ENCODE peak calls at places on chromosomes 2 and 18, in nine cellular contexts. E is SJSA1; C is OCI-LY7; O is CD8-positive, alpha-beta T cell; P is PC-3; M is neuronal stem cell; F is mammary epithelial cell; G is Peyer's patch; L is heart left ventricle. U is an unnamed sample. For H3K4me1 and H3K36me3, the result is how much of the 10 kb centered on the place peaks cover.

GRCh38 chr2:9594361-9595063 is 36.3 kb downstream of the YWHAQ start:
- DNase-seq in E (peak), C (no peak), O (no peak), P (peak), M (no peak), F (peak), G (no peak), L (no peak), U (no peak)

GRCh38 chr18:9530226-9531009 is 55.1 kb downstream of the RALBP1 start:
- DNase-seq in E (no peak), C (no peak), O (no peak), P (no peak), M (no peak), F (no peak), G (no peak), L (no peak), U (no peak)

GRCh38 chr2:174327958-174328308 is 6.8 kb upstream of the SP9 start:
- DNase-seq in E (no peak), C (no peak), O (no peak), P (no peak), M (peak), F (no peak), G (no peak), L (no peak), U (no peak)

GRCh38 chr2:66443183-66443976 is 8.5 kb downstream of the MEIS1 start:
- DNase-seq in E (no peak), C (no peak), O (no peak), P (no peak), M (no peak), F (no peak), G (no peak), L (no peak), U (no peak)

GRCh38 chr18:43789234-43790000 is 512.1 kb upstream of the SYT4 start:
- DNase-seq in E (no peak), C (no peak), O (no peak), P (no peak), M (no peak), F (no peak), G (no peak), L (no peak), U (no peak)

GRCh38 chr2:20452551-20452950 is 5.7 kb downstream of the RHOB start:
- DNase-seq in E (no peak), C (no peak), O (no peak), P (peak), M (no peak), F (peak), G (no peak), L (no peak), U (no peak)

GRCh38 chr2:219570194-219570923 is 980 bp downstream of the OBSL1 start:
- DNase-seq in E (peak), C (no peak), O (no peak), P (peak), M (peak), F (peak), G (no peak), L (no peak), U (no peak)

GRCh38 chr18:63883617-63884016 is 3.9 kb upstream of the SERPINB2 start:
- DNase-seq in E (no peak), C (no peak), O (no peak), P (peak), M (no peak), F (peak), G (no peak), L (no peak), U (no peak)

GRCh38 chr2:97935719-97936161 is 60.0 kb downstream of the TMEM131 start:
- DNase-seq in E (no peak), C (peak), O (no peak), P (peak), M (peak), F (peak), G (no peak), L (no peak), U (peak)

GRCh38 chr18:40314199-40314598 is 1640.8 kb upstream of the PIK3C3 start:
- DNase-seq in E (no peak), C (no peak), O (no peak), P (no peak), M (no peak), F (no peak), G (no peak), L (no peak), U (no peak)

GRCh38 chr2:24558781-24559540 is 67.9 kb downstream of the NCOA1 start:
- DNase-seq in E (no peak), C (no peak), O (no peak), P (no peak), M (no peak), F (no peak), G (no peak), L (no peak), U (no peak)

GRCh38 chr2:74502720-74503505 is 3.5 kb upstream of the LBX2 start:
- DNase-seq in E (peak), C (no peak), O (peak), P (no peak), M (no peak), F (peak), G (peak), L (peak), U (no peak)

GRCh38 chr2:181404472-181404871 is 52.7 kb upstream of the ITGA4 start:
- DNase-seq in E (no peak), C (peak), O (no peak), P (no peak), M (no peak), F (no peak), G (no peak), L (no peak), U (no peak)

GRCh38 chr2:234623521-234623991 is 126.7 kb upstream of the ARL4C start:
- DNase-seq in E (no peak), C (no peak), O (no peak), P (no peak), M (no peak), F (no peak), G (no peak), L (no peak), U (no peak)

GRCh38 chr2:143545643-143546275 is 416.5 kb downstream of the ARHGAP15 start:
- DNase-seq in E (no peak), C (no peak), O (no peak), P (no peak), M (no peak), F (no peak), G (no peak), L (no peak), U (no peak)

GRCh38 chr2:121293450-121294325 is 8.7 kb upstream of the TFCP2L1 start:
- DNase-seq in E (no peak), C (no peak), O (no peak), P (no peak), M (no peak), F (no peak), G (peak), L (peak), U (no peak)

GRCh38 chr2:130327703-130328527 is 14.8 kb upstream of the IMP4 start:
- DNase-seq in E (peak), C (no peak), O (no peak), P (peak), M (no peak), F (peak), G (no peak), L (no peak), U (no peak)

GRCh38 chr2:52220393-52220792 is 1188.5 kb upstream of the NRXN1 start:
- DNase-seq in E (no peak), C (no peak), O (peak), P (peak), M (no peak), F (no peak), G (no peak), L (no peak), U (no peak)

GRCh38 chr2:101952551-101952950 is 39.2 kb upstream of the IL1R2 start:
- DNase-seq in E (no peak), C (no peak), O (no peak), P (no peak), M (no peak), F (peak), G (no peak), L (no peak), U (no peak)

GRCh38 chr2:160516547-160517365 is 23.1 kb upstream of the RBMS1 start:
- DNase-seq in E (peak), C (no peak), O (no peak), P (peak), M (no peak), F (peak), G (no peak), L (no peak), U (no peak)

GRCh38 chr2:159613515-159614336 is 2.6 kb downstream of the BAZ2B start:
- DNase-seq in E (no peak), C (no peak), O (no peak), P (peak), M (no peak), F (peak), G (no peak), L (no peak), U (peak)

GRCh38 chr2:173680574-173680973 is 284.6 kb downstream of the SP3 start:
- DNase-seq in E (peak), C (no peak), O (no peak), P (peak), M (no peak), F (no peak), G (no peak), L (no peak), U (no peak)

GRCh38 chr2:70388128-70388527 is 86.3 kb upstream of the FAM136A start:
- DNase-seq in E (no peak), C (no peak), O (no peak), P (peak), M (no peak), F (peak), G (no peak), L (no peak), U (no peak)

GRCh38 chr2:222294996-222295367 is 3.8 kb downstream of the PAX3 start:
- DNase-seq in E (no peak), C (no peak), O (no peak), P (no peak), M (no peak), F (no peak), G (no peak), L (no peak), U (no peak)

GRCh38 chr2:207264310-207264709 is 98.6 kb upstream of the KLF7 start:
- DNase-seq in E (no peak), C (no peak), O (no peak), P (no peak), M (no peak), F (no peak), G (no peak), L (no peak), U (no peak)

GRCh38 chr2:23465138-23465537 is 80.2 kb downstream of the KLHL29 start:
- DNase-seq in E (no peak), C (no peak), O (no peak), P (no peak), M (no peak), F (no peak), G (no peak), L (no peak), U (no peak)

GRCh38 chr2:10406016-10406415 is 42.1 kb downstream of the ODC1 start:
- DNase-seq in E (no peak), C (no peak), O (no peak), P (no peak), M (no peak), F (no peak), G (no peak), L (no peak), U (no peak)

GRCh38 chr18:10414293-10414842 is 40.1 kb upstream of the APCDD1 start:
- DNase-seq in E (no peak), C (no peak), O (no peak), P (no peak), M (no peak), F (no peak), G (no peak), L (no peak), U (no peak)

GRCh38 chr2:182587831-182588230 is 128.2 kb upstream of the DNAJC10 start:
- DNase-seq in E (no peak), C (no peak), O (no peak), P (peak), M (no peak), F (peak), G (no peak), L (no peak), U (no peak)

GRCh38 chr2:219509780-219510511 is 4.3 kb upstream of the ASIC4 start:
- DNase-seq in E (peak), C (peak), O (peak), P (peak), M (no peak), F (no peak), G (peak), L (peak), U (peak)

GRCh38 chr2:30522421-30522820 is 75.4 kb downstream of the LCLAT1 start:
- DNase-seq in E (no peak), C (no peak), O (no peak), P (peak), M (no peak), F (no peak), G (no peak), L (no peak), U (no peak)

GRCh38 chr18:60466671-60467070 is 94.1 kb upstream of the MC4R start:
- DNase-seq in E (no peak), C (no peak), O (no peak), P (no peak), M (no peak), F (no peak), G (no peak), L (no peak), U (no peak)

GRCh38 chr2:209189893-209190292 is 234.0 kb upstream of the MAP2 start:
- DNase-seq in E (no peak), C (no peak), O (no peak), P (no peak), M (no peak), F (no peak), G (no peak), L (no peak), U (no peak)

GRCh38 chr18:63741769-63742168 is 33.4 kb upstream of the SERPINB7 start:
- DNase-seq in E (no peak), C (no peak), O (no peak), P (peak), M (no peak), F (peak), G (no peak), L (no peak), U (no peak)

GRCh38 chr2:150140777-150141176 is 346.7 kb downstream of the RND3 start:
- DNase-seq in E (no peak), C (no peak), O (no peak), P (peak), M (no peak), F (no peak), G (no peak), L (no peak), U (no peak)

GRCh38 chr2:25979006-25979405 is 3.3 kb downstream of the KIF3C start:
- DNase-seq in E (no peak), C (no peak), O (no peak), P (peak), M (no peak), F (no peak), G (no peak), L (no peak), U (no peak)

GRCh38 chr2:162118166-162119031 is 33.6 kb downstream of the GCG start:
- DNase-seq in E (no peak), C (no peak), O (no peak), P (peak), M (no peak), F (peak), G (no peak), L (peak), U (no peak)

GRCh38 chr18:35912332-35912731 is 60.1 kb upstream of the RMP24 start:
- DNase-seq in E (no peak), C (no peak), O (no peak), P (no peak), M (no peak), F (no peak), G (no peak), L (no peak), U (no peak)

GRCh38 chr2:37224063-37224462 is 7.3 kb downstream of the CEBPZ start:
- DNase-seq in E (no peak), C (no peak), O (no peak), P (no peak), M (no peak), F (no peak), G (no peak), L (no peak), U (no peak)

GRCh38 chr2:37223131-37223530 is 8.3 kb downstream of the CEBPZ start:
- DNase-seq in E (no peak), C (no peak), O (no peak), P (no peak), M (no peak), F (no peak), G (no peak), L (no peak), U (no peak)

GRCh38 chr2:37215255-37215654 is 16.1 kb downstream of the CEBPZ start:
- DNase-seq in E (no peak), C (no peak), O (no peak), P (no peak), M (no peak), F (no peak), G (no peak), L (no peak), U (no peak)

DNA sequence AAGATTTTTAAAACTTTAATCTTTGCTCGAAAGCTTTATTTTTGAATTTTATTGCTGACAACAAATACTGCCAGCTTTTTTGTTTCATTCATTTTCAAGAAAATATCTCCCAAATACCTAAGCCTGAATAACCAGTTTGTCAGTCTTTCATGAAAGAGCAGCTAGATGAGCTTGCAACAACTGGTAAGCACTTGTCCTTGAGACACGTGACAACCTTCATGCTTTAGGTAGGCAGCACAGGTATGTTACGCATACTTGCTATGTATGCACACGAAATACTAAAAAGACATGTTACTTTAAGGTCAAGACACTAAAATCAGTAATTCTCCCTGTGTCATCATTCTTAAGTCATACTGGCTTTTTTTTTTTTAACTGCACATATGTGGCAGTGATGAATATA is 12.3 kb downstream of the CEBPZ start:
- DNase-seq in E (no peak), C (no peak), O (no peak), P (no peak), M (no peak), F (peak), G (no peak), L (no peak), U (no peak)
- H3K4me3 ChIP-seq in E (no peak), C (no peak), O (no peak), P (no peak), M (no peak), F (no peak), G (no peak), L (no peak), U (no peak)

GRCh38 chr2:240568678-240569522 is 616 bp downstream of the RNPEPL1 start:
- DNase-seq in E (peak), C (peak), O (peak), P (peak), M (no peak), F (peak), G (peak), L (peak), U (peak)

GRCh38 chr2:240569523-240569997 is 1.3 kb downstream of the RNPEPL1 start:
- DNase-seq in E (no peak), C (peak), O (no peak), P (no peak), M (no peak), F (no peak), G (peak), L (peak), U (no peak)

GRCh38 chr2:240570531-240571313 is 2.4 kb downstream of the RNPEPL1 start:
- DNase-seq in E (no peak), C (no peak), O (no peak), P (no peak), M (no peak), F (no peak), G (peak), L (peak), U (no peak)

GRCh38 chr2:240571314-240571973 is 3.2 kb downstream of the RNPEPL1 start:
- DNase-seq in E (no peak), C (no peak), O (no peak), P (no peak), M (no peak), F (no peak), G (peak), L (no peak), U (no peak)

GRCh38 chr2:240569998-240570530 is 1.8 kb downstream of the RNPEPL1 start:
- DNase-seq in E (no peak), C (no peak), O (no peak), P (no peak), M (no peak), F (no peak), G (peak), L (peak), U (peak)
- H3K4me1 ChIP-seq in E (under half), C (under half), O (half or more), P (under half), M (under half), F (under half), G (under half), L (half or more), U (under half)

GRCh38 chr2:233173115-233173514 is 78.4 kb upstream of the ATG16L1 start:
- DNase-seq in E (no peak), C (no peak), O (no peak), P (peak), M (no peak), F (peak), G (no peak), L (no peak), U (no peak)
- H3K36me3 ChIP-seq in E (under half), C (half or more), O (half or more), P (under half), M (under half), F (under half), G (under half), L (under half), U (under half)

DNA sequence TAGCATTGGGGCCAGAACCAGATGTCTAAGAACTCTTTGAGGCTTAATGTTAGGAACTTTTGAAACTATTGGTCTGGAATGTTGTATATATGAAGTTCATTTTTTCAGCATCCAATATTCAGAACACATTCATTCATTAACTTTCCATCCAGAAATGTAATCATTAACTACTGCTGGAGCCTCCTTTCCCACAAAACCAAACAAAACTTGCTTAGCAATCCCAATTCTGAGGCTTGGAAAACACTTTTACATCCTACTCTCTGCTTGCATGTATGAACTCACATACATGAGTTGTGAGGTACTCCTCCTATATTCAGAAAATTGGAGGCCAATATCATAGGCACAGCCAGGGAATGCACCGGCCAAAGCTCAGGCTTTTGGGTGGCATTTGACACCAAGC is 841 bp upstream of the LRATD1 start:
- DNase-seq in E (no peak), C (no peak), O (no peak), P (no peak), M (no peak), F (no peak), G (no peak), L (no peak), U (no peak)
- H3K4me3 ChIP-seq in E (no peak), C (no peak), O (no peak), P (peak), M (no peak), F (no peak), G (peak), L (no peak), U (no peak)

DNA sequence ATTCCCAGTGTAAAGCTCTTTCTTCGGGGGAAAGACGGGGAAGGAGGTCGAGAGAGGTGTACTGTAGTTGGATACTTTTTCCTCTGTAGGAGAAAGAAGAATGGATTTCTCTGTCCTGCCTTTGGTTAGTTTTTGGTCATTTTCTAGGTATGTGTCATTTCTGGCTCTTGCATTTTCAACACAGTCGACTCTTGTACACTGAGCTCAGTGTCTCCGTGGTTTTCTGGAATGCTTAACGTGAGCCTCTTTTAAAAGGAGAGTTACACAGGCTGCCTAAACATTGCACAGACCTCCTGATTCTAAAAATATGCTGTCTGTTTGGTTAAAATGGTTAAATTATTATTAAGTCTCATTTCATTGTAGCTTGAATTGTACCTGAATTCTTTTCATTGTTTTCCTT is 21.8 kb upstream of the GLS start:
- DNase-seq in E (peak), C (no peak), O (no peak), P (peak), M (no peak), F (peak), G (no peak), L (no peak), U (no peak)
- H3K4me1 ChIP-seq in E (half or more), C (under half), O (under half), P (under half), M (under half), F (half or more), G (under half), L (under half), U (under half)

U was measured in HAP-1.